ENCODE peak calls at places on chromosome 10, in six cellular contexts. Z is H7; J is adrenal gland; A is kidney epithelial cell; W is CD8-positive, alpha-beta memory T cell; R is thoracic aorta. S is an unnamed sample.

GRCh38 chr10:107139237-107139636 is 25.3 kb downstream of the SORCS1 start:
- DNase-seq in Z (no peak), A (no peak), R (no peak), W (no peak), J (no peak), S (no peak)

GRCh38 chr10:63696205-63696604 is 175.0 kb downstream of the REEP3 start:
- DNase-seq in A (no peak), Z (no peak), R (no peak), W (no peak), J (no peak), S (no peak)

GRCh38 chr10:23015021-23015707 is 80.2 kb upstream of the MSRB2 start:
- DNase-seq in J (no peak), A (no peak), W (no peak), R (no peak), Z (no peak), S (no peak)

GRCh38 chr10:14022052-14022451 is 308.7 kb downstream of the FRMD4A start:
- DNase-seq in J (no peak), Z (no peak), A (no peak), R (no peak), W (no peak), S (no peak)

GRCh38 chr10:131056781-131057180 is 254.7 kb downstream of the TCERG1L start:
- DNase-seq in W (no peak), A (no peak), J (no peak), R (no peak), Z (no peak), S (no peak)

GRCh38 chr10:28241766-28242399 is 61.0 kb downstream of the MPP7 start:
- DNase-seq in Z (peak; percentile 33), J (peak; percentile 26), W (peak; percentile 30), A (no peak), R (no peak), S (peak; percentile 67)

GRCh38 chr10:77073066-77073960 is 564.3 kb downstream of the KCNMA1 start:
- DNase-seq in A (no peak), R (no peak), W (no peak), Z (no peak), J (peak; percentile 44), S (no peak)

GRCh38 chr10:26437637-26438461 is at the start of gene APBB1IP:
- DNase-seq in A (no peak), R (no peak), J (peak; percentile 45), Z (peak; percentile 68), W (peak; percentile 53), S (no peak)

GRCh38 chr10:78196964-78197363 is 163.3 kb downstream of the RPS24 start:
- DNase-seq in J (peak; percentile 51), A (peak; percentile 28), Z (no peak), W (no peak), R (no peak), S (no peak)

DNA sequence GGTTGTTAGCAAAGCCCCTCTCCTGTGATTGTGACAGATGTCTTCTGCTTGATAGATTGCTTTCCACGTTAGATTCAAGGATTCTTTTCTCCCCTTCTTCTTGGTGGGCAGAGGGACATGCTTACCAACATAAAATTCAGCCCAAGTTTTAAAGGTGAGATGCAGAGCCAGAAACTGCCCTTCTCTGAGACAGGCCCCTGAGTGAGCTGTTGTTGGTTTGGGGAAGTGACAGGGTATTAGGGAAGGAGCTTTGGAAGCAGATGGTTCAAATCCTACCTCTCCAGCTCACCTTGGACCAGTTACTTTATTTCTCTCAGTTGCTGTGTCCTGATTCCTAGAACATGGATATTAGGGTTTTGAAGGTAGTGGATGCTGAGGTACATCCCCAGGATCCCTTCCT is 53.0 kb downstream of the SORCS3 start:
- DNase-seq in R (no peak), A (no peak), W (no peak), J (no peak), Z (no peak), S (no peak)
- H3K36me3 ChIP-seq in R (no peaks in the 10 kb centered on the region), A (no peaks in the 10 kb centered on the region), W (no peaks in the 10 kb centered on the region), J (no peaks in the 10 kb centered on the region), Z (no peaks in the 10 kb centered on the region), S (no peaks in the 10 kb centered on the region)

GRCh38 chr10:38112159-38112558 is 18.0 kb downstream of the ZNF37A start:
- DNase-seq in J (no peak), R (no peak), A (no peak), W (no peak), Z (no peak), S (no peak)
- H3K36me3 ChIP-seq in J (no peaks in the 10 kb centered on the region), R (peaks cover 42% of the 10 kb centered on the region), A (no peaks in the 10 kb centered on the region), W (peaks cover 34% of the 10 kb centered on the region), Z (no peaks in the 10 kb centered on the region), S (peaks cover 7% of the 10 kb centered on the region)

GRCh38 chr10:96666738-96667137 is 53.6 kb downstream of the PIK3AP1 start:
- DNase-seq in A (no peak), Z (no peak), W (no peak), J (no peak), R (no peak), S (no peak)
- H3K36me3 ChIP-seq in A (no peaks in the 10 kb centered on the region), Z (no peaks in the 10 kb centered on the region), W (no peaks in the 10 kb centered on the region), J (no peaks in the 10 kb centered on the region), R (no peaks in the 10 kb centered on the region), S (no peaks in the 10 kb centered on the region)

DNA sequence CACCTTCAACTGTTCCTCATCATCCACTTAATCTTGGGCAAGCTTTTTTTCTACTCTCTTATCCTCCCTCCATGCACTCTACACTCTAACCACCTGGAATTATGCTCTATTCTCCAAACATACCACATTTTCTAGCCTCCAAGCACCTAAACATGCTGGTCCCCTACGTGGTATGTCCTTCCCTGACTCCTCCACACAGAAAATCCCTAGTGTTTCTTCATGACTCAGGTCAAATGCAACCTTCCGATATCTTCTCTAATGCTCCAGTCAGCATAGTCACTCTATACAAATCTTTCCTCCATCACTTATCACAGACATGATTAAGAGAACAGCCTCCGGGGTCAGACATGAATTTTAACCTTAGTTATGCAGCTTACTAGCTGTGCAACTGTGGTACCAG is 68.8 kb downstream of the ARMH3 start:
- DNase-seq in A (no peak), W (no peak), J (no peak), R (no peak), Z (no peak), S (no peak)
- H3K36me3 ChIP-seq in A (no peaks in the 10 kb centered on the region), W (peaks cover 32% of the 10 kb centered on the region), J (no peaks in the 10 kb centered on the region), R (peaks cover 32% of the 10 kb centered on the region), Z (peaks cover 1% of the 10 kb centered on the region), S (no peaks in the 10 kb centered on the region)

GRCh38 chr10:499991-500390 is 189.5 kb downstream of the DIP2C start:
- DNase-seq in Z (peak; percentile 25), A (no peak), W (no peak), J (peak; percentile 5), R (no peak), S (peak; percentile 18)
- H3K36me3 ChIP-seq in Z (no peaks in the 10 kb centered on the region), A (no peaks in the 10 kb centered on the region), W (no peaks in the 10 kb centered on the region), J (no peaks in the 10 kb centered on the region), R (no peaks in the 10 kb centered on the region), S (no peaks in the 10 kb centered on the region)

GRCh38 chr10:49524496-49524895 is 14.4 kb downstream of the ERCC6 start:
- DNase-seq in W (no peak), R (no peak), A (no peak), J (no peak), Z (no peak), S (no peak)

GRCh38 chr10:49528977-49529506 is 9.9 kb downstream of the ERCC6 start:
- DNase-seq in J (no peak), Z (no peak), W (no peak), R (no peak), A (no peak), S (no peak)

GRCh38 chr10:49527061-49527460 is 11.9 kb downstream of the ERCC6 start:
- DNase-seq in A (no peak), W (no peak), R (no peak), Z (no peak), J (no peak), S (no peak)

GRCh38 chr10:49526624-49527023 is 12.3 kb downstream of the ERCC6 start:
- DNase-seq in J (no peak), A (no peak), Z (no peak), W (no peak), R (no peak), S (no peak)

GRCh38 chr10:49527850-49528249 is 11.1 kb downstream of the ERCC6 start:
- DNase-seq in R (no peak), W (no peak), J (no peak), A (no peak), Z (no peak), S (no peak)
- H3K36me3 ChIP-seq in R (peaks cover 27% of the 10 kb centered on the region), W (peaks cover 33% of the 10 kb centered on the region), J (peaks cover 4% of the 10 kb centered on the region), A (peaks cover 1% of the 10 kb centered on the region), Z (peaks cover 1% of the 10 kb centered on the region), S (peaks cover 11% of the 10 kb centered on the region)

GRCh38 chr10:110506448-110506847 is 8.7 kb downstream of the DUSP5 start:
- DNase-seq in Z (no peak), W (no peak), A (no peak), R (no peak), J (no peak), S (no peak)
- H3K36me3 ChIP-seq in Z (peaks cover 36% of the 10 kb centered on the region), W (peaks cover 10% of the 10 kb centered on the region), A (peaks cover 8% of the 10 kb centered on the region), R (no peaks in the 10 kb centered on the region), J (no peaks in the 10 kb centered on the region), S (peaks cover 1% of the 10 kb centered on the region)

DNA sequence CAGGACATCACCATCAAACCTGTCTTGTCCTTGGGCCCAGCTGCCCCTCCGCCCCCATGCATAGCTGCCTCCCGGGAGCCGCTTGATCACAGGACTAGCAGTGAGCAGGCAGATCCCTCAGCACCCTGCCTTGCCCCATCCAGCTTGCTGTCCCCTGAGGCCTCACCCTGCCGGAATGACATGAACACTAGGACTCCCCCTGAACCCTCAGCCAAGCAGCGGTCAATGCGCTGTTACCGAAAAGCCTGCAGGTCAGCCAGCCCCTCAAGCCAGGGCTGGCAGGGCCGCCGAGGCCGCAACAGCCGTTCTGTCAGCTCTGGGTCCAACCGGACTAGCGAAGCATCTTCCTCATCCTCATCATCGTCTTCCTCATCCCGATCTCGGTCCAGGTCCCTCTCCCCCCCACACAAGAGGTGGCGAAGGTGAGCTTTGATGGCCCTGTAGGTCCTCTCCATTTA is 5.2 kb upstream of the NOLC1 start:
- DNase-seq in R (no peak), Z (peak; percentile 28), W (no peak), J (no peak), A (no peak), S (no peak)
- H3K36me3 ChIP-seq in R (peaks cover 35% of the 10 kb centered on the region), Z (peaks cover 49% of the 10 kb centered on the region), W (peaks cover 18% of the 10 kb centered on the region), J (no peaks in the 10 kb centered on the region), A (peaks cover 4% of the 10 kb centered on the region), S (peaks cover 15% of the 10 kb centered on the region)

S was measured in Caco-2.